ENCODE peak calls at places on chromosomes 4 and X, in eight cellular contexts. E is astrocyte of the cerebellum, G is GM23248, J is mammary epithelial cell, X is GM06990, S is ovary, P is K562, O is MG63. T is an unnamed sample.

GRCh38 chr4:4843651-4844291 is 15.7 kb upstream of the MSX1 start:
- DNase-seq in E (no peak), G (no peak), X (no peak), P (no peak), J (no peak), S (no peak), O (no peak), T (no peak)

GRCh38 chrX:122818068-122818467 is 366.0 kb upstream of the GRIA3 start:
- DNase-seq in E (no peak), O (no peak), X (no peak), J (no peak), S (no peak), P (no peak), G (no peak), T (no peak)

GRCh38 chr4:52241916-52242315 is 190.8 kb downstream of the SPATA18 start:
- DNase-seq in G (no peak), O (no peak), S (no peak), X (no peak), P (no peak), J (peak; percentile 41), E (no peak), T (no peak)

GRCh38 chr4:154579927-154580326 is 10.6 kb downstream of the FGA start:
- DNase-seq in X (no peak), S (no peak), G (no peak), P (no peak), O (no peak), J (no peak), E (no peak), T (no peak)

GRCh38 chr4:159791334-159791733 is 688.5 kb downstream of the RAPGEF2 start:
- DNase-seq in X (no peak), J (no peak), S (no peak), G (no peak), P (no peak), O (no peak), E (no peak), T (no peak)

GRCh38 chr4:162239992-162240769 is 76.4 kb upstream of the FSTL5 start:
- DNase-seq in P (no peak), E (no peak), X (no peak), O (no peak), S (no peak), G (no peak), J (no peak), T (no peak)

GRCh38 chrX:154097003-154097596 is 417 bp downstream of the MECP2 start:
- DNase-seq in O (peak; percentile 65), P (peak; percentile 91), G (peak; percentile 72), S (peak; percentile 81), J (peak; percentile 40), X (peak; percentile 81), E (peak; percentile 15), T (peak; percentile 13)

GRCh38 chrX:144715356-144715755 is 531.9 kb upstream of the SPANXN1 start:
- DNase-seq in E (no peak), J (no peak), G (no peak), O (no peak), P (no peak), S (no peak), X (no peak), T (peak; percentile 26)

GRCh38 chr4:135065366-135065765 is 863.8 kb upstream of the PABPC4L start:
- DNase-seq in J (no peak), O (no peak), X (no peak), P (no peak), S (no peak), G (no peak), E (peak; percentile 12), T (no peak)

GRCh38 chr4:147768113-147768512 is 36.2 kb downstream of the ARHGAP10 start:
- DNase-seq in G (peak; percentile 81), O (no peak), E (no peak), P (no peak), S (no peak), J (peak; percentile 62), X (no peak), T (peak; percentile 67)

GRCh38 chr4:19224820-19225219 is 1026.9 kb upstream of the SLIT2 start:
- DNase-seq in X (no peak), O (no peak), E (peak; percentile 22), G (peak; percentile 53), J (no peak), P (no peak), S (no peak), T (no peak)

GRCh38 chr4:80206541-80207171 is 9.4 kb downstream of the PRDM8 start:
- DNase-seq in P (no peak), S (no peak), G (no peak), J (no peak), X (no peak), E (no peak), O (no peak), T (no peak)

GRCh38 chrX:39960219-39960618 is 137.5 kb downstream of the BCOR start:
- DNase-seq in P (no peak), X (no peak), G (no peak), O (no peak), E (no peak), J (no peak), S (no peak), T (no peak)

GRCh38 chrX:300334-300733 is 18.3 kb downstream of the GTPBP6 start:
- DNase-seq in X (no peak), G (no peak), O (no peak), E (no peak), J (no peak), P (no peak), S (no peak), T (no peak)

GRCh38 chrX:37692918-37693317 is 7.3 kb downstream of the XK start:
- DNase-seq in S (no peak), X (no peak), O (no peak), G (no peak), E (no peak), P (no peak), J (peak; percentile 17), T (no peak)

GRCh38 chr4:15754323-15754722 is 23.8 kb upstream of the CD38 start:
- DNase-seq in P (no peak), E (no peak), J (no peak), S (no peak), X (no peak), O (peak; percentile 8), G (peak; percentile 18), T (no peak)

GRCh38 chrX:21960569-21960968 is 20.1 kb downstream of the SMS start:
- DNase-seq in E (no peak), X (no peak), G (no peak), J (no peak), P (no peak), O (no peak), S (peak; percentile 46), T (no peak)
- H3K4me3 ChIP-seq in E (no peak overlapping the region), X (no peak overlapping the region), G (no peak overlapping the region), J (no peak overlapping the region), P (no peak overlapping the region), O (no peak overlapping the region), S (no peak overlapping the region), T (no peak overlapping the region)

DNA sequence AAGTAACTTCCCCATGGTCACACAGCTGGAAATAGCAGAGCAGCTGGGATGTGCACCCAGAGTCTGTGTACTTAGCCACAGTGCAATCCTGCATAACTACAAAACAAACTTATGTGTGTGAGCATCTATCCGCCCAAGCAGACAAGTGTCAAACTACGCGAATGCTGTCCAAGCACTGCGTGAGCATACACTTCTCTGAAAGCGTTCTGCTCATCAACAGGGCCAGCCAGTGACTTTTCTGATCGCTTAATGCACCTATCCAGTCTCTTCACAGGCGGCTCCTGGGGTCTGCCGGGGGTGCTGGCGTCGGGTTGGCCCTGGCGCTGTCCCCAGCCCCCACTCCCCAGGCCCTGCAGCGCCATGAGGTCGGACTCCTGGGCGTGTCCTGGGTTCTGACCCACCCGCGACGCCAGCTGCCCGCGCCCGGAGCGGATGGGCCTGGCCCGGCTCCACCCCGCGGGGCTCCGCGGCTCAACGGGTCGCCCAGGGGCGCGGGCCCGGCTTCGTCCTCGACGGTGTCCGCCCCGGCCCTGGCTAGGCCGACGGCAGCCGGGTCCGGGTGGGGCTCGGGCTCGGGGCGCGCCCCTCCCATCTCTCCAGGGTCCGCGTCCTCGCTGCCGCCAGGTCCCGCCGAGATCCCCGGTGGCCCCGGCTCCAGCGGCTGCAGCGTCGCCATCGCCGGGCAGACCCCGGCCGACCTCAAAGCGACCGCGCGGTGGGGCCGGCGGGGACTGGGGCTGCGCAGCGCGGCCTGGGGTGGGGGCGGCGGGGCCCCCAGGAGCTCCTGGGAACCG is 1.3 kb upstream of the ZNF141 start:
- DNase-seq in O (no peak), G (peak; percentile 58), J (no peak), S (peak; percentile 60), E (no peak), X (peak; percentile 14), P (no peak), T (no peak)
- H3K4me3 ChIP-seq in O (no peak overlapping the region), G (peak overlapping the region; percentile 89), J (peak overlapping the region; percentile 73), S (peak overlapping the region; percentile 92), E (peak overlapping the region; percentile 87), X (peak overlapping the region; percentile 72), P (no peak overlapping the region), T (peak overlapping the region; percentile 90)

GRCh38 chr4:25814737-25815136 is 48.1 kb downstream of the SEL1L3 start:
- DNase-seq in G (no peak), P (no peak), O (no peak), X (no peak), E (no peak), S (no peak), J (no peak), T (no peak)

GRCh38 chr4:25815586-25815985 is 47.2 kb downstream of the SEL1L3 start:
- DNase-seq in X (no peak), O (no peak), G (no peak), J (no peak), S (no peak), E (no peak), P (no peak), T (peak; percentile 38)

GRCh38 chr4:25816591-25817058 is 46.2 kb downstream of the SEL1L3 start:
- DNase-seq in E (no peak), S (no peak), P (no peak), O (no peak), J (no peak), G (no peak), X (no peak), T (no peak)

GRCh38 chr4:25818293-25819240 is 44.2 kb downstream of the SEL1L3 start:
- DNase-seq in P (no peak), O (peak; percentile 18), S (no peak), G (peak; percentile 62), E (no peak), J (no peak), X (no peak), T (peak; percentile 35)

DNA sequence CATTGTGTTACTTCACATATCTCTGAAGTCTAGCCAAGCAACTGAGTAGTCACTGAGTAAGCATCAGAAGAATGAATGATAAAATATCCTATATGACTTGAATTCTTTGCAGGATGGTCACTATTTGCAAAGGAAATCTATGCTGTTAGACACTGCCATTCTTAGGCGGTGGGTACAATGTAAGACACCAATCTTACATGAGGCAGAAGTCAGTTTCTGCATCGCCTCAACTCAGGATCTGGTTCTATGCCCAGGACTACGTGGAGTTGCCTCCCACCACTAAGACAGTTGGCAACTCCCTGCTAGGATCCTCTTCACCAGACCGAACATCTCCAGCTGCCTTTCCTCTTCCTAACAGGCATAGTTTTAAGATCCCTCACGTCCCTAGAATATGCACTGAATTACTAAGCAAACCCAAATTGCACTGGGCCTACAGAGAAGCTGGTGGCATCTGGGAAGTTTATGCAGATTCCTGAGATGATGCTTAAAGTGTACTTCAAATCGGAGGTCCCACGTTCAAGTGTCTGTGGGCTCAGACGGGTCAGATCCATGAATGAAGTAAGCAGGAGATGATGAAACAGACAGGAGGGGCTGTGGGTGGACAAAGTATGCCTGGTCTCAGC is 45.6 kb downstream of the SEL1L3 start:
- DNase-seq in O (peak; percentile 75), P (no peak), J (peak; percentile 5), S (no peak), G (peak; percentile 91), E (no peak), X (no peak), T (peak; percentile 51)
- H3K4me3 ChIP-seq in O (no peak overlapping the region), P (no peak overlapping the region), J (no peak overlapping the region), S (no peak overlapping the region), G (peak overlapping the region; percentile 30), E (no peak overlapping the region), X (no peak overlapping the region), T (no peak overlapping the region)

GRCh38 chr4:112029642-112030235 is 115.5 kb upstream of the FAM241A start:
- DNase-seq in J (peak; percentile 21), X (no peak), O (peak; percentile 4), E (no peak), S (no peak), P (no peak), G (peak; percentile 53), T (no peak)
- H3K4me3 ChIP-seq in J (no peak overlapping the region), X (no peak overlapping the region), O (no peak overlapping the region), E (no peak overlapping the region), S (no peak overlapping the region), P (no peak overlapping the region), G (no peak overlapping the region), T (no peak overlapping the region)

T was measured in skeletal muscle cell.